ENCODE peak calls at places on chromosomes 4 and X, in seven cellular contexts. F is ACHN, I is B cell, R is cerebellum, U is cardiac fibroblast, G is HT1080, H is suprapubic skin. M is an unnamed sample.
A peak's percentile ranks its signal among the peaks of the same experiment; 100 is the strongest.

GRCh38 chrX:18410038-18410437 is 15.4 kb upstream of the CDKL5 start:
- DNase-seq in I (no peak), G (no peak), F (peak; percentile 30), R (no peak), U (peak; percentile 66), H (no peak), M (peak; percentile 14)

GRCh38 chr4:126271266-126271665 is 956.5 kb downstream of the FAT4 start:
- DNase-seq in G (no peak), F (no peak), U (no peak), R (no peak), H (no peak), I (no peak), M (no peak)

GRCh38 chr4:53431052-53431451 is 53.6 kb downstream of the FIP1L1 start:
- DNase-seq in H (no peak), G (no peak), U (no peak), F (no peak), I (no peak), R (no peak), M (peak; percentile 17)

GRCh38 chr4:77586953-77587383 is 18.7 kb upstream of the CXCL13 start:
- DNase-seq in G (peak; percentile 79), R (no peak), H (no peak), F (no peak), U (peak; percentile 59), I (peak; percentile 46), M (no peak)

GRCh38 chrX:74535633-74536141 is 78.7 kb downstream of the RLIM start:
- DNase-seq in G (peak; percentile 68), H (peak; percentile 76), F (peak; percentile 27), U (peak; percentile 51), I (peak; percentile 44), R (peak; percentile 26), M (peak; percentile 57)

GRCh38 chrX:110055616-110056015 is 52.7 kb downstream of the TMEM164 start:
- DNase-seq in U (peak; percentile 35), H (no peak), R (no peak), G (peak; percentile 40), I (no peak), F (peak; percentile 42), M (no peak)

GRCh38 chr4:31983677-31984076 is 1263.5 kb downstream of the PCDH7 start:
- DNase-seq in F (no peak), U (no peak), H (no peak), G (no peak), I (no peak), R (no peak), M (no peak)

GRCh38 chr4:157115613-157116340 is 39.8 kb downstream of the GLRB start:
- DNase-seq in I (no peak), H (no peak), F (peak; percentile 89), G (peak; percentile 73), U (peak; percentile 81), R (no peak), M (no peak)

GRCh38 chr4:6506616-6507140 is 34.3 kb upstream of the PPP2R2C start:
- DNase-seq in F (no peak), H (no peak), G (no peak), R (no peak), U (no peak), I (no peak), M (no peak)

GRCh38 chr4:6848717-6849305 is 60.8 kb upstream of the TBC1D14 start:
- DNase-seq in U (no peak), G (no peak), H (no peak), R (no peak), I (no peak), F (no peak), M (no peak)

GRCh38 chrX:68851082-68851481 is 22.3 kb downstream of the EFNB1 start:
- DNase-seq in U (no peak), F (no peak), H (no peak), I (no peak), G (no peak), R (no peak), M (no peak)

GRCh38 chrX:17689971-17690409 is 47.3 kb upstream of the SCML1 start:
- DNase-seq in U (peak; percentile 71), I (no peak), H (no peak), F (peak; percentile 50), G (peak; percentile 26), R (peak; percentile 39), M (peak; percentile 49)

GRCh38 chr4:137768196-137768595 is 235.9 kb upstream of the PCDH18 start:
- DNase-seq in I (no peak), F (no peak), H (no peak), G (no peak), U (peak; percentile 50), R (no peak), M (no peak)

GRCh38 chr4:4619821-4620220 is 78.0 kb upstream of the STX18 start:
- DNase-seq in H (no peak), F (no peak), R (no peak), G (no peak), U (no peak), I (no peak), M (no peak)

GRCh38 chrX:106144755-106145639 is 23.1 kb upstream of the PWWP3B start:
- DNase-seq in I (no peak), H (no peak), F (no peak), G (no peak), U (no peak), R (no peak), M (no peak)

GRCh38 chr4:83114576-83114975 is at the start of gene PLAC8:
- DNase-seq in F (no peak), U (no peak), I (no peak), R (no peak), H (no peak), G (no peak), M (no peak)

GRCh38 chr4:108700358-108700757 is 50.0 kb downstream of the OSTC start:
- DNase-seq in I (no peak), F (no peak), R (no peak), H (no peak), G (peak; percentile 51), U (peak; percentile 52), M (no peak)

GRCh38 chr4:128220286-128221235 is 67.1 kb downstream of the PGRMC2 start:
- DNase-seq in R (peak; percentile 28), F (peak; percentile 61), I (no peak), H (no peak), G (peak; percentile 67), U (peak; percentile 82), M (peak; percentile 43)

GRCh38 chrX:69226459-69227158 is 61.4 kb upstream of the PJA1 start:
- DNase-seq in U (no peak), G (no peak), I (no peak), R (no peak), F (no peak), H (no peak), M (no peak)

GRCh38 chr4:73423184-73423583 is 12.8 kb upstream of the AFP start:
- DNase-seq in I (no peak), R (no peak), U (no peak), H (no peak), G (no peak), F (no peak), M (no peak)

GRCh38 chr4:13970349-13970748 is 342.8 kb upstream of the BOD1L1 start:
- DNase-seq in H (no peak), F (no peak), R (no peak), G (peak; percentile 25), I (no peak), U (peak; percentile 63), M (no peak)

GRCh38 chr4:26272654-26273307 is 48.0 kb upstream of the RBPJ start:
- DNase-seq in H (no peak), I (no peak), R (no peak), G (no peak), F (no peak), U (no peak), M (no peak)

GRCh38 chrX:71911023-71911730 is 532 bp downstream of the NHSL2 start:
- DNase-seq in R (peak; percentile 19), U (no peak), H (no peak), G (peak; percentile 42), F (peak; percentile 3), I (no peak), M (peak; percentile 53)

GRCh38 chr4:1198070-1198844 is 25.9 kb upstream of the SPON2 start:
- DNase-seq in U (peak; percentile 46), R (no peak), G (no peak), I (no peak), F (peak; percentile 14), H (no peak), M (no peak)

GRCh38 chr4:10879411-10880110 is 195.0 kb upstream of the CLNK start:
- DNase-seq in F (no peak), H (no peak), G (peak; percentile 76), I (no peak), U (peak; percentile 33), R (no peak), M (no peak)

GRCh38 chrX:23554304-23554703 is 113.0 kb upstream of the PRDX4 start:
- DNase-seq in H (no peak), F (peak; percentile 20), G (peak; percentile 4), R (peak; percentile 10), I (no peak), U (peak; percentile 69), M (peak; percentile 40)

GRCh38 chrX:115428011-115428410 is 133.0 kb upstream of the PLS3 start:
- DNase-seq in H (no peak), G (no peak), R (no peak), F (no peak), I (no peak), U (no peak), M (no peak)

GRCh38 chrX:40098264-40099045 is 697 bp upstream of the BCOR start:
- DNase-seq in U (peak; percentile 51), F (peak; percentile 57), R (no peak), G (peak; percentile 61), H (no peak), I (peak; percentile 74), M (no peak)

GRCh38 chrX:7926914-7927258 is 327 bp downstream of the PNPLA4 start:
- DNase-seq in R (no peak), U (no peak), G (no peak), F (no peak), I (no peak), H (peak; percentile 60), M (no peak)

GRCh38 chrX:49284212-49284611 is 14.6 kb downstream of the PPP1R3F start:
- DNase-seq in G (no peak), H (no peak), U (no peak), I (no peak), F (no peak), R (no peak), M (no peak)

GRCh38 chr4:186770446-186771175 is 47.0 kb upstream of the FAT1 start:
- DNase-seq in U (peak; percentile 79), I (no peak), G (peak; percentile 48), R (no peak), F (peak; percentile 61), H (no peak), M (no peak)

GRCh38 chrX:132270699-132271098 is 51.5 kb upstream of the RAP2C start:
- DNase-seq in U (peak; percentile 96), H (peak; percentile 87), I (no peak), F (no peak), R (no peak), G (peak; percentile 42), M (no peak)

GRCh38 chrX:129574214-129574613 is 34.2 kb downstream of the OCRL start:
- DNase-seq in R (no peak), I (no peak), G (no peak), U (no peak), H (no peak), F (no peak), M (no peak)

GRCh38 chrX:77444075-77444474 is 3.1 kb upstream of the FGF16 start:
- DNase-seq in I (no peak), G (peak; percentile 8), H (no peak), U (no peak), F (no peak), R (no peak), M (no peak)

GRCh38 chrX:23937100-23937499 is 29.3 kb downstream of the CXorf58 start:
- DNase-seq in G (no peak), R (no peak), I (no peak), H (no peak), U (peak; percentile 30), F (no peak), M (no peak)

GRCh38 chr4:1599491-1600210 is 84.5 kb downstream of the FAM53A start:
- DNase-seq in F (no peak), G (no peak), U (no peak), H (peak; percentile 54), I (no peak), R (no peak), M (no peak)

GRCh38 chr4:110629780-110630500 is 7.1 kb upstream of the PITX2 start:
- DNase-seq in G (no peak), U (no peak), F (no peak), H (no peak), R (no peak), I (no peak), M (no peak)

GRCh38 chrX:77087529-77088169 is 359.5 kb upstream of the FGF16 start:
- DNase-seq in U (peak; percentile 61), R (no peak), I (no peak), G (peak; percentile 1), H (no peak), F (no peak), M (no peak)

M was measured in NCI-H1105 treated with DMSO at 0.1 percent for 48 hours.